ENCODE peak calls at places on chromosomes 4 and X, in seven cellular contexts. C is ovary; K is IMR-90; S is heart left ventricle; H is Panc1; Y is breast epithelium; R is CD4-positive, CD25-positive, alpha-beta regulatory T cell. G is an unnamed sample.
A peak's percentile ranks its signal among the peaks of the same experiment; 100 is the strongest.

GRCh38 chr4:146029147-146029546 is 90.5 kb upstream of the ZNF827 start:
- DNase-seq in C (no peak), K (no peak), S (no peak), H (no peak), Y (no peak), R (no peak), G (no peak)

GRCh38 chr4:73864365-73864764 is 4.8 kb upstream of the CXCL1 start:
- DNase-seq in C (no peak), K (no peak), S (no peak), H (no peak), Y (no peak), R (no peak), G (no peak)

GRCh38 chr4:54224960-54225670 is 4.0 kb upstream of the PDGFRA start:
- DNase-seq in C (peak; percentile 45), K (no peak), S (no peak), H (no peak), Y (no peak), R (no peak), G (no peak)

GRCh38 chr4:81688085-81688484 is 216.4 kb upstream of the RASGEF1B start:
- DNase-seq in C (no peak), K (no peak), S (no peak), H (no peak), Y (no peak), R (peak; percentile 7), G (no peak)

GRCh38 chr4:6746721-6747689 is 31.0 kb downstream of the BLOC1S4 start:
- DNase-seq in C (peak; percentile 56), K (no peak), S (peak; percentile 60), H (no peak), Y (peak; percentile 92), R (no peak), G (peak; percentile 86)

GRCh38 chr4:36414248-36414647 is 132.8 kb downstream of the DTHD1 start:
- DNase-seq in C (no peak), K (no peak), S (no peak), H (no peak), Y (no peak), R (no peak), G (no peak)

GRCh38 chrX:49754238-49754857 is 58.6 kb upstream of the PAGE1 start:
- DNase-seq in C (peak; percentile 49), K (peak; percentile 28), S (no peak), H (no peak), Y (no peak), R (peak; percentile 68), G (no peak)

GRCh38 chr4:179695175-179695574 is 2252.9 kb upstream of the AGA start:
- DNase-seq in C (no peak), K (peak; percentile 97), S (no peak), H (no peak), Y (no peak), R (no peak), G (no peak)

GRCh38 chr4:132383571-132384199 is 765.4 kb upstream of the PCDH10 start:
- DNase-seq in C (no peak), K (no peak), S (no peak), H (no peak), Y (no peak), R (no peak), G (no peak)

GRCh38 chr4:102869569-102870227 is 906 bp downstream of the CISD2 start:
- DNase-seq in C (no peak), K (peak; percentile 2), S (no peak), H (no peak), Y (no peak), R (no peak), G (no peak)

GRCh38 chr4:99887837-99888236 is 6.4 kb downstream of the LAMTOR3 start:
- DNase-seq in C (no peak), K (peak; percentile 46), S (no peak), H (no peak), Y (no peak), R (no peak), G (no peak)

GRCh38 chr4:3868146-3868840 is 102.1 kb downstream of the ADRA2C start:
- DNase-seq in C (peak; percentile 17), K (peak; percentile 20), S (no peak), H (no peak), Y (no peak), R (no peak), G (no peak)

GRCh38 chrX:110156167-110156754 is 153.3 kb downstream of the TMEM164 start:
- DNase-seq in C (no peak), K (no peak), S (no peak), H (no peak), Y (no peak), R (peak; percentile 31), G (no peak)

GRCh38 chr4:173410106-173410505 is 11.2 kb upstream of the SCRG1 start:
- DNase-seq in C (no peak), K (no peak), S (no peak), H (no peak), Y (no peak), R (no peak), G (no peak)

GRCh38 chr4:174538876-174539250 is 16.6 kb upstream of the HPGD start:
- DNase-seq in C (no peak), K (no peak), S (no peak), H (no peak), Y (no peak), R (no peak), G (no peak)

GRCh38 chr4:44186096-44186849 is 262.3 kb downstream of the KCTD8 start:
- DNase-seq in C (no peak), K (no peak), S (no peak), H (no peak), Y (no peak), R (no peak), G (no peak)

GRCh38 chr4:91936301-91936700 is 367.5 kb upstream of the GRID2 start:
- DNase-seq in C (no peak), K (peak; percentile 6), S (no peak), H (no peak), Y (no peak), R (no peak), G (no peak)
- H3K9me3 ChIP-seq in C (no peaks in the 10 kb centered on the region), K (no peaks in the 10 kb centered on the region), S (no peaks in the 10 kb centered on the region), H (no peaks in the 10 kb centered on the region), Y (no peaks in the 10 kb centered on the region), R (no peaks in the 10 kb centered on the region), G (no peaks in the 10 kb centered on the region)

GRCh38 chr4:149486861-149487260 is 328.8 kb downstream of the IQCM start:
- DNase-seq in C (no peak), K (no peak), S (no peak), H (no peak), Y (no peak), R (no peak), G (no peak)
- H3K9me3 ChIP-seq in C (no peaks in the 10 kb centered on the region), K (no peaks in the 10 kb centered on the region), S (no peaks in the 10 kb centered on the region), H (no peaks in the 10 kb centered on the region), Y (no peaks in the 10 kb centered on the region), R (no peaks in the 10 kb centered on the region), G (no peaks in the 10 kb centered on the region)

GRCh38 chr4:67659065-67659464 is 41.9 kb downstream of the UBA6 start:
- DNase-seq in C (no peak), K (no peak), S (no peak), H (no peak), Y (no peak), R (no peak), G (no peak)

GRCh38 chr4:67660418-67660817 is 40.5 kb downstream of the UBA6 start:
- DNase-seq in C (no peak), K (no peak), S (no peak), H (no peak), Y (no peak), R (no peak), G (no peak)

GRCh38 chr4:67658302-67658701 is 42.7 kb downstream of the UBA6 start:
- DNase-seq in C (no peak), K (no peak), S (no peak), H (no peak), Y (no peak), R (no peak), G (no peak)
- H3K9me3 ChIP-seq in C (peaks cover 8% of the 10 kb centered on the region), K (peaks cover 3% of the 10 kb centered on the region), S (peaks cover 6% of the 10 kb centered on the region), H (no peaks in the 10 kb centered on the region), Y (peaks cover 13% of the 10 kb centered on the region), R (peaks cover 15% of the 10 kb centered on the region), G (no peaks in the 10 kb centered on the region)

GRCh38 chrX:143466130-143466529 is 51.1 kb downstream of the SPANXN3 start:
- DNase-seq in C (no peak), K (no peak), S (no peak), H (no peak), Y (no peak), R (no peak), G (no peak)
- H3K9me3 ChIP-seq in C (no peaks in the 10 kb centered on the region), K (peaks cover 7% of the 10 kb centered on the region), S (no peaks in the 10 kb centered on the region), H (no peaks in the 10 kb centered on the region), Y (peaks cover 6% of the 10 kb centered on the region), R (no peaks in the 10 kb centered on the region), G (no peaks in the 10 kb centered on the region)

DNA sequence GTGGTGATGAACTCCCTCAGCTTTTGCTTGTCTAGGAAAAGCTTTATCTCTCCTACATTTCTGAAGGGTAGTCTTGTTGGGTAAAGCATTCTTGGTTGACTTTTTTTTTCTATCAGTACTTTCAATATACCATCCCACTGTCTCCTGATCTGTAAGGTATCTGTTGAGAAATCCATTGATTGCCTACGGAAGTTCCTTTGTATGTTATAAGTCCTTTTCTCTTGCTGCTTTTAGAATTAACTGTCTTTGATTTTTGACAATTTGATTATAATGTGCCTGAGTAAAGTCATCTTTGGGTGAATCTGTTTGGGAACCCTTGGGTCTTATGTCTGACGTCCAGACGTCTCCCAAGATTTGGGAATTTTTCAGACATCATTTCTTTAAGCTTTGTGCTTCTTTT is 30.8 kb downstream of the SCLT1 start:
- DNase-seq in C (no peak), K (no peak), S (no peak), H (no peak), Y (no peak), R (no peak), G (no peak)
- H3K9me3 ChIP-seq in C (peaks cover 15% of the 10 kb centered on the region), K (peaks cover 26% of the 10 kb centered on the region), S (peaks cover 81% of the 10 kb centered on the region), H (peaks cover 25% of the 10 kb centered on the region), Y (peaks cover 62% of the 10 kb centered on the region), R (peaks cover 72% of the 10 kb centered on the region), G (no peaks in the 10 kb centered on the region)

G was measured in right lobe of liver.